ENCODE peak calls at places on chromosome 5, in four cellular contexts. One of them, this sample, is unnamed.

GRCh38 chr5:103207653-103208052 is 50.9 kb upstream of the MACIR start:
- DNase-seq in EL: no peak
- DNase-seq in activated CD4-positive, alpha-beta memory T cell treated with anti-CD3 and anti-CD28 coated beads, Interleukin-2, amount 10 ng/mL, durations not matched to agents 7 days and 5 days: no peak
- DNase-seq in GM10248: no peak
- DNase-seq in this sample: no peak

GRCh38 chr5:146027746-146028145 is 77.6 kb downstream of the PLAC8L1 start:
- DNase-seq in activated CD4-positive, alpha-beta memory T cell treated with anti-CD3 and anti-CD28 coated beads, Interleukin-2, amount 10 ng/mL, durations not matched to agents 7 days and 5 days: no peak
- DNase-seq in EL: no peak
- DNase-seq in GM10248: no peak
- DNase-seq in this sample: peak; percentile 78

GRCh38 chr5:31075981-31076380 is 117.5 kb upstream of the CDH6 start:
- DNase-seq in EL: no peak
- DNase-seq in GM10248: no peak
- DNase-seq in activated CD4-positive, alpha-beta memory T cell treated with anti-CD3 and anti-CD28 coated beads, Interleukin-2, amount 10 ng/mL, durations not matched to agents 7 days and 5 days: no peak
- DNase-seq in this sample: no peak

GRCh38 chr5:54651482-54652076 is 134.0 kb downstream of the SNX18 start:
- DNase-seq in EL: no peak
- DNase-seq in activated CD4-positive, alpha-beta memory T cell treated with anti-CD3 and anti-CD28 coated beads, Interleukin-2, amount 10 ng/mL, durations not matched to agents 7 days and 5 days: no peak
- DNase-seq in GM10248: no peak
- DNase-seq in this sample: no peak

GRCh38 chr5:146307796-146308195 is 30.8 kb upstream of the POU4F3 start:
- DNase-seq in EL: no peak
- DNase-seq in activated CD4-positive, alpha-beta memory T cell treated with anti-CD3 and anti-CD28 coated beads, Interleukin-2, amount 10 ng/mL, durations not matched to agents 7 days and 5 days: no peak
- DNase-seq in GM10248: no peak
- DNase-seq in this sample: no peak

GRCh38 chr5:142320851-142321560 is 3.8 kb downstream of the SPRY4 start:
- DNase-seq in activated CD4-positive, alpha-beta memory T cell treated with anti-CD3 and anti-CD28 coated beads, Interleukin-2, amount 10 ng/mL, durations not matched to agents 7 days and 5 days: no peak
- DNase-seq in GM10248: no peak
- DNase-seq in EL: peak; percentile 34
- DNase-seq in this sample: no peak

GRCh38 chr5:105931782-105932489 is 1738.8 kb downstream of the EFNA5 start:
- DNase-seq in EL: no peak
- DNase-seq in activated CD4-positive, alpha-beta memory T cell treated with anti-CD3 and anti-CD28 coated beads, Interleukin-2, amount 10 ng/mL, durations not matched to agents 7 days and 5 days: no peak
- DNase-seq in GM10248: no peak
- DNase-seq in this sample: no peak

GRCh38 chr5:134088994-134089560 is 25.4 kb upstream of the TCF7 start:
- DNase-seq in activated CD4-positive, alpha-beta memory T cell treated with anti-CD3 and anti-CD28 coated beads, Interleukin-2, amount 10 ng/mL, durations not matched to agents 7 days and 5 days: no peak
- DNase-seq in EL: no peak
- DNase-seq in GM10248: no peak
- DNase-seq in this sample: peak; percentile 17

GRCh38 chr5:146233441-146233840 is 30.0 kb downstream of the RBM27 start:
- DNase-seq in GM10248: no peak
- DNase-seq in EL: no peak
- DNase-seq in activated CD4-positive, alpha-beta memory T cell treated with anti-CD3 and anti-CD28 coated beads, Interleukin-2, amount 10 ng/mL, durations not matched to agents 7 days and 5 days: no peak
- DNase-seq in this sample: no peak

GRCh38 chr5:9774472-9775079 is 144.4 kb upstream of the TAS2R1 start:
- DNase-seq in GM10248: no peak
- DNase-seq in EL: peak; percentile 82
- DNase-seq in activated CD4-positive, alpha-beta memory T cell treated with anti-CD3 and anti-CD28 coated beads, Interleukin-2, amount 10 ng/mL, durations not matched to agents 7 days and 5 days: no peak
- DNase-seq in this sample: peak; percentile 8

GRCh38 chr5:66595877-66596790 is at the start of gene MAST4:
- DNase-seq in activated CD4-positive, alpha-beta memory T cell treated with anti-CD3 and anti-CD28 coated beads, Interleukin-2, amount 10 ng/mL, durations not matched to agents 7 days and 5 days: peak; percentile 78
- DNase-seq in EL: peak; percentile 77
- DNase-seq in GM10248: peak; percentile 90
- DNase-seq in this sample: peak; percentile 14

GRCh38 chr5:88663793-88664216 is 219.2 kb downstream of the MEF2C start:
- DNase-seq in EL: no peak
- DNase-seq in GM10248: no peak
- DNase-seq in activated CD4-positive, alpha-beta memory T cell treated with anti-CD3 and anti-CD28 coated beads, Interleukin-2, amount 10 ng/mL, durations not matched to agents 7 days and 5 days: no peak
- DNase-seq in this sample: no peak

GRCh38 chr5:177319913-177320588 is 8.4 kb upstream of the MXD3 start:
- DNase-seq in activated CD4-positive, alpha-beta memory T cell treated with anti-CD3 and anti-CD28 coated beads, Interleukin-2, amount 10 ng/mL, durations not matched to agents 7 days and 5 days: no peak
- DNase-seq in GM10248: no peak
- DNase-seq in EL: no peak
- DNase-seq in this sample: no peak

GRCh38 chr5:112968411-112969106 is 8.0 kb upstream of the DCP2 start:
- DNase-seq in activated CD4-positive, alpha-beta memory T cell treated with anti-CD3 and anti-CD28 coated beads, Interleukin-2, amount 10 ng/mL, durations not matched to agents 7 days and 5 days: no peak
- DNase-seq in EL: peak; percentile 45
- DNase-seq in GM10248: no peak
- DNase-seq in this sample: no peak

GRCh38 chr5:38541174-38541724 is 15.2 kb downstream of the LIFR start:
- DNase-seq in GM10248: no peak
- DNase-seq in EL: no peak
- DNase-seq in activated CD4-positive, alpha-beta memory T cell treated with anti-CD3 and anti-CD28 coated beads, Interleukin-2, amount 10 ng/mL, durations not matched to agents 7 days and 5 days: no peak
- DNase-seq in this sample: no peak

GRCh38 chr5:176836811-176837706 is 26.7 kb downstream of the UNC5A start:
- DNase-seq in EL: no peak
- DNase-seq in activated CD4-positive, alpha-beta memory T cell treated with anti-CD3 and anti-CD28 coated beads, Interleukin-2, amount 10 ng/mL, durations not matched to agents 7 days and 5 days: no peak
- DNase-seq in GM10248: no peak
- DNase-seq in this sample: no peak

GRCh38 chr5:132663771-132664695 is 6.1 kb downstream of the IL13 start:
- DNase-seq in activated CD4-positive, alpha-beta memory T cell treated with anti-CD3 and anti-CD28 coated beads, Interleukin-2, amount 10 ng/mL, durations not matched to agents 7 days and 5 days: no peak
- DNase-seq in EL: no peak
- DNase-seq in GM10248: peak; percentile 87
- DNase-seq in this sample: no peak

GRCh38 chr5:1709186-1709803 is 90.3 kb downstream of the MRPL36 start:
- DNase-seq in EL: no peak
- DNase-seq in activated CD4-positive, alpha-beta memory T cell treated with anti-CD3 and anti-CD28 coated beads, Interleukin-2, amount 10 ng/mL, durations not matched to agents 7 days and 5 days: no peak
- DNase-seq in GM10248: no peak
- DNase-seq in this sample: no peak

GRCh38 chr5:150503977-150504620 is 3.8 kb upstream of the NDST1 start:
- DNase-seq in EL: no peak
- DNase-seq in activated CD4-positive, alpha-beta memory T cell treated with anti-CD3 and anti-CD28 coated beads, Interleukin-2, amount 10 ng/mL, durations not matched to agents 7 days and 5 days: no peak
- DNase-seq in GM10248: no peak
- DNase-seq in this sample: peak; percentile 46

GRCh38 chr5:32087086-32088082 is 86.7 kb downstream of the GOLPH3 start:
- DNase-seq in GM10248: no peak
- DNase-seq in activated CD4-positive, alpha-beta memory T cell treated with anti-CD3 and anti-CD28 coated beads, Interleukin-2, amount 10 ng/mL, durations not matched to agents 7 days and 5 days: no peak
- DNase-seq in EL: no peak
- DNase-seq in this sample: no peak

GRCh38 chr5:147485046-147485445 is 24.8 kb downstream of the DPYSL3 start:
- DNase-seq in EL: peak; percentile 31
- DNase-seq in activated CD4-positive, alpha-beta memory T cell treated with anti-CD3 and anti-CD28 coated beads, Interleukin-2, amount 10 ng/mL, durations not matched to agents 7 days and 5 days: no peak
- DNase-seq in GM10248: no peak
- DNase-seq in this sample: no peak

GRCh38 chr5:51382759-51383493 is at the start of gene ISL1:
- DNase-seq in GM10248: no peak
- DNase-seq in activated CD4-positive, alpha-beta memory T cell treated with anti-CD3 and anti-CD28 coated beads, Interleukin-2, amount 10 ng/mL, durations not matched to agents 7 days and 5 days: no peak
- DNase-seq in EL: peak; percentile 71
- DNase-seq in this sample: no peak

GRCh38 chr5:131611064-131611381 is 24.0 kb downstream of the RAPGEF6 start:
- DNase-seq in GM10248: no peak
- DNase-seq in activated CD4-positive, alpha-beta memory T cell treated with anti-CD3 and anti-CD28 coated beads, Interleukin-2, amount 10 ng/mL, durations not matched to agents 7 days and 5 days: no peak
- DNase-seq in EL: no peak
- DNase-seq in this sample: no peak

GRCh38 chr5:4222821-4223220 is 627.2 kb downstream of the IRX1 start:
- DNase-seq in GM10248: no peak
- DNase-seq in activated CD4-positive, alpha-beta memory T cell treated with anti-CD3 and anti-CD28 coated beads, Interleukin-2, amount 10 ng/mL, durations not matched to agents 7 days and 5 days: no peak
- DNase-seq in EL: no peak
- DNase-seq in this sample: no peak

GRCh38 chr5:113232246-113232645 is 202.5 kb downstream of the TSSK1B start:
- DNase-seq in activated CD4-positive, alpha-beta memory T cell treated with anti-CD3 and anti-CD28 coated beads, Interleukin-2, amount 10 ng/mL, durations not matched to agents 7 days and 5 days: no peak
- DNase-seq in GM10248: no peak
- DNase-seq in EL: no peak
- DNase-seq in this sample: no peak

GRCh38 chr5:36944607-36945225 is 68.1 kb downstream of the NIPBL start:
- DNase-seq in activated CD4-positive, alpha-beta memory T cell treated with anti-CD3 and anti-CD28 coated beads, Interleukin-2, amount 10 ng/mL, durations not matched to agents 7 days and 5 days: no peak
- DNase-seq in GM10248: peak; percentile 19
- DNase-seq in EL: peak; percentile 64
- DNase-seq in this sample: no peak

GRCh38 chr5:143886621-143887301 is 74.8 kb downstream of the HMHB1 start:
- DNase-seq in GM10248: no peak
- DNase-seq in EL: no peak
- DNase-seq in activated CD4-positive, alpha-beta memory T cell treated with anti-CD3 and anti-CD28 coated beads, Interleukin-2, amount 10 ng/mL, durations not matched to agents 7 days and 5 days: no peak
- DNase-seq in this sample: no peak

This sample was measured in A172.